ENCODE peak calls at places on chromosomes 11 and 22, in seven cellular contexts. D, H, V, W, T, P and R are unnamed samples.

GRCh38 chr22:32650553-32651345 is 150.8 kb upstream of the TIMP3 start:
- DNase-seq in D (no peak), T (no peak), W (no peak), P (no peak), V (no peak), H (peak; percentile 51), R (no peak)

GRCh38 chr22:38177926-38178604 is 3.6 kb downstream of the PLA2G6 start:
- DNase-seq in H (peak; percentile 27), V (no peak), W (no peak), D (no peak), P (peak; percentile 94), T (no peak), R (no peak)

GRCh38 chr11:94423467-94423866 is 22.2 kb upstream of the GPR83 start:
- DNase-seq in H (no peak), V (no peak), T (no peak), P (no peak), W (no peak), D (no peak), R (no peak)

GRCh38 chr22:26921726-26922125 is 264.3 kb downstream of the MIAT start:
- DNase-seq in D (no peak), T (no peak), W (no peak), V (no peak), H (no peak), P (no peak), R (no peak)

GRCh38 chr11:14075118-14075601 is 112.6 kb downstream of the SPON1 start:
- DNase-seq in V (no peak), T (no peak), D (no peak), W (no peak), H (no peak), P (no peak), R (no peak)

GRCh38 chr11:74332272-74332671 is 20.8 kb upstream of the P4HA3 start:
- DNase-seq in H (no peak), W (no peak), P (no peak), T (no peak), D (no peak), V (no peak), R (no peak)

GRCh38 chr11:4607111-4607510 is 920 bp downstream of the TRIM68 start:
- DNase-seq in V (no peak), D (no peak), H (no peak), P (no peak), W (no peak), T (no peak), R (no peak)

GRCh38 chr11:125001073-125001764 is 47.2 kb downstream of the CCDC15 start:
- DNase-seq in V (no peak), T (no peak), H (no peak), P (no peak), W (no peak), D (peak; percentile 5), R (no peak)

GRCh38 chr22:40046126-40046525 is 51.4 kb downstream of the FAM83F start:
- DNase-seq in V (no peak), W (no peak), H (no peak), P (no peak), T (no peak), D (no peak), R (no peak)

GRCh38 chr11:20544536-20545237 is 54.7 kb upstream of the SLC6A5 start:
- DNase-seq in V (no peak), P (no peak), H (no peak), W (no peak), D (no peak), T (no peak), R (no peak)

GRCh38 chr11:34271727-34272126 is 86.1 kb downstream of the ABTB2 start:
- DNase-seq in P (no peak), T (no peak), V (no peak), D (no peak), H (no peak), W (no peak), R (no peak)

GRCh38 chr11:6443269-6444003 is 2.6 kb upstream of the HPX start:
- DNase-seq in P (peak; percentile 28), D (no peak), V (peak; percentile 78), W (peak; percentile 40), H (peak; percentile 77), T (peak; percentile 77), R (peak; percentile 50)

GRCh38 chr11:73317373-73317772 is 9.3 kb downstream of the ARHGEF17 start:
- DNase-seq in T (no peak), D (no peak), V (no peak), H (no peak), P (no peak), W (no peak), R (no peak)

GRCh38 chr11:128908391-128909246 is 17.5 kb downstream of the KCNJ5 start:
- DNase-seq in V (peak; percentile 74), P (no peak), W (no peak), D (no peak), T (no peak), H (no peak), R (no peak)

GRCh38 chr11:109421981-109422590 is at the start of gene C11orf87:
- DNase-seq in P (no peak), H (no peak), T (peak; percentile 80), D (no peak), V (peak; percentile 66), W (no peak), R (no peak)

GRCh38 chr22:27245056-27245455 is 556.5 kb downstream of the MN1 start:
- DNase-seq in H (no peak), D (no peak), V (no peak), P (no peak), W (no peak), T (no peak), R (no peak)

GRCh38 chr11:104738918-104739317 is 159.3 kb downstream of the CASP12 start:
- DNase-seq in W (no peak), P (no peak), V (no peak), T (no peak), D (no peak), H (no peak), R (no peak)

GRCh38 chr11:34650528-34650927 is 29.6 kb downstream of the EHF start:
- DNase-seq in H (peak; percentile 33), V (no peak), W (peak; percentile 42), T (no peak), P (no peak), D (peak; percentile 91), R (peak; percentile 41)

GRCh38 chr11:114083256-114084252 is 24.0 kb downstream of the ZBTB16 start:
- DNase-seq in P (no peak), W (no peak), D (no peak), H (no peak), T (no peak), V (no peak), R (no peak)

GRCh38 chr11:78961186-78961782 is 386.6 kb upstream of the NARS2 start:
- DNase-seq in D (no peak), P (no peak), V (peak; percentile 66), W (no peak), T (peak; percentile 56), H (peak; percentile 24), R (no peak)

GRCh38 chr22:30876925-30877553 is 91.5 kb downstream of the MORC2 start:
- DNase-seq in V (peak; percentile 77), T (no peak), D (no peak), H (no peak), P (no peak), W (no peak), R (no peak)

GRCh38 chr22:46638601-46639431 is 18.6 kb downstream of the GRAMD4 start:
- DNase-seq in V (no peak), T (no peak), D (no peak), H (no peak), W (no peak), P (peak; percentile 99), R (no peak)

GRCh38 chr11:45704133-45704532 is 38.7 kb upstream of the CHST1 start:
- DNase-seq in P (no peak), D (no peak), H (no peak), W (no peak), V (no peak), T (no peak), R (no peak)

GRCh38 chr11:2933376-2934056 is 4.3 kb upstream of the PHLDA2 start:
- DNase-seq in H (no peak), P (no peak), V (peak; percentile 44), W (no peak), T (peak; percentile 56), D (peak; percentile 21), R (no peak)
- TF ChIP-seq POLR2AphosphoS5 in H (no peak), P (no peak), V (no peak), W (no peak), T (no peak), D (no peak), R (no peak)

GRCh38 chr11:112249871-112250590 is 10.6 kb downstream of the PLET1 start:
- DNase-seq in V (no peak), W (no peak), D (no peak), T (no peak), H (no peak), P (no peak), R (no peak)

GRCh38 chr11:112253605-112254242 is 6.9 kb downstream of the PLET1 start:
- DNase-seq in V (no peak), P (no peak), W (no peak), D (no peak), T (no peak), H (no peak), R (no peak)

GRCh38 chr11:112247198-112247597 is 13.5 kb downstream of the PLET1 start:
- DNase-seq in V (no peak), P (no peak), W (no peak), T (no peak), D (no peak), H (no peak), R (no peak)

GRCh38 chr11:112248216-112248615 is 12.4 kb downstream of the PLET1 start:
- DNase-seq in T (no peak), H (no peak), P (no peak), D (no peak), V (no peak), W (no peak), R (no peak)
- TF ChIP-seq TAF1 in T (no peak), H (no peak), P (no peak), D (no peak), V (no peak), W (no peak), R (no peak)

DNA sequence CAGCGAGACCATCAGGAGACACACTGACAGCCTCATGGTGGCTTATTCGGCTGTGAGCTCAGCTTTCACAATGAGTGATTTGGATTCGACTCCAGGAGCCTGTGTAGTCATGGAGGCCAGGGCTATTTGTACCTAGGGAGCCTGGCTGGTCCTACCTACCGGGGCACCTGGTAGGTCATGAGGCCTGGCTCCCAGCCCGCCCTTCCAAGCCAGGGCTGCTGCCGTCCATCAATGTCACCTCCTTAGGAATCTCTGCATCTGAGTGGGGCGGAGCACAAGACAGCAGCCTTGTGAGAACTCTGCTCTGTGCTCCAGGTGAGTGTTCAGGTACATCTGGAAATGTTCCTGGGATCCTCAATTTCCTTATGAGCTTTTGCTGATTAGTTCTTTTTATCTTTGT is at the start of gene SCGB1D4:
- DNase-seq in P (no peak), V (no peak), T (no peak), D (no peak), H (no peak), W (no peak), R (no peak)
- TF ChIP-seq POLR2AphosphoS5 in P (no peak), V (no peak), T (no peak), D (no peak), H (no peak), W (no peak), R (no peak)

DNA sequence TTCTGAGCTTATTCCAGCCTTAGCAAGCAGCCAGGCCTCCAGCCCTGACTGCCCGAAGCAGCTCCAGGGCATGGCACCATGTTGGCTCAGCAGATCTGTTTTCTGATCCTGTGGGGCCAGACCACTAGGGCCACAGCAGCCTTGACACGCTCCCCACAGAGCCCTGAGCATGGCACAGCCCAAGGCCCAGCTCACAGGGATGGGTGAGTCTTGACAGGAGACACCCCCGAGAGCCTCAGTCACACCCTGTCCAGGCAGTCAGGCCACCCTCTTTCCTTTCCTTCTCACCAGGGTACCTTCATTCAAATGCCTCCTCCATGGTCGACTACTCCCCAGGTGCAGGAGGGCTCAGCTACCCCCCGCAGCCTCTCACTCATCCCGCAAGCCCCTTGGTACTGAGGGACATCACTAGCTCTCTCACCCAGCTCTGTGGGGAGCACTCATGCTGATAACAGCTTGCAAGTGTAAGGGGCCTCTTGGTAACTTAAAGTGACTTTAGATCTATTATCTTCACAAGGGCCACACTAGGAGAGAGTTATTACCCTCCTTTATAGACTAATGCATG is 3.8 kb upstream of the CDC42BPG start:
- DNase-seq in H (no peak), W (no peak), D (no peak), V (no peak), P (no peak), T (no peak), R (no peak)
- TF ChIP-seq TAF1 in H (no peak), W (no peak), D (no peak), V (no peak), P (no peak), T (no peak), R (no peak)